ENCODE peak calls at places on chromosome 6, in ten cellular contexts. One of them, this sample, is unnamed.

GRCh38 chr6:105902401-105903031 is 183.6 kb upstream of the PRDM1 start:
- DNase-seq in stimulated activated CD4-positive, alpha-beta T cell treated with anti-CD3 and anti-CD28 coated beads, Interleukin-15, amount 100 ng/mL, for 1 hour: no peak
- DNase-seq in H54: no peak
- DNase-seq in fibroblast of gingiva: peak
- DNase-seq in heart left ventricle: no peak
- DNase-seq in NCI-H1417: peak
- DNase-seq in KBM-7: no peak
- DNase-seq in AG08396: no peak
- DNase-seq in amniotic stem cell: no peak
- DNase-seq in activated CD4-positive, alpha-beta T cell treated with anti-CD3 and anti-CD28 coated beads, Interleukin-2, amount 10 ng/mL, durations not matched to agents 7 days and 5 days: no peak
- DNase-seq in this sample: no peak

GRCh38 chr6:90003941-90004340 is 109.7 kb downstream of the GJA10 start:
- DNase-seq in fibroblast of gingiva: peak
- DNase-seq in activated CD4-positive, alpha-beta T cell treated with anti-CD3 and anti-CD28 coated beads, Interleukin-2, amount 10 ng/mL, durations not matched to agents 7 days and 5 days: no peak
- DNase-seq in heart left ventricle: no peak
- DNase-seq in amniotic stem cell: no peak
- DNase-seq in NCI-H1417: no peak
- DNase-seq in KBM-7: no peak
- DNase-seq in H54: no peak
- DNase-seq in stimulated activated CD4-positive, alpha-beta T cell treated with anti-CD3 and anti-CD28 coated beads, Interleukin-15, amount 100 ng/mL, for 1 hour: no peak
- DNase-seq in AG08396: no peak
- DNase-seq in this sample: peak

GRCh38 chr6:144582939-144583613 is 297.9 kb downstream of the UTRN start:
- DNase-seq in heart left ventricle: peak
- DNase-seq in activated CD4-positive, alpha-beta T cell treated with anti-CD3 and anti-CD28 coated beads, Interleukin-2, amount 10 ng/mL, durations not matched to agents 7 days and 5 days: peak
- DNase-seq in NCI-H1417: peak
- DNase-seq in fibroblast of gingiva: peak
- DNase-seq in amniotic stem cell: no peak
- DNase-seq in H54: no peak
- DNase-seq in stimulated activated CD4-positive, alpha-beta T cell treated with anti-CD3 and anti-CD28 coated beads, Interleukin-15, amount 100 ng/mL, for 1 hour: peak
- DNase-seq in AG08396: peak
- DNase-seq in KBM-7: peak
- DNase-seq in this sample: peak

GRCh38 chr6:141824258-141824795 is 308.4 kb upstream of the GJE1 start:
- DNase-seq in H54: no peak
- DNase-seq in fibroblast of gingiva: no peak
- DNase-seq in NCI-H1417: no peak
- DNase-seq in amniotic stem cell: no peak
- DNase-seq in activated CD4-positive, alpha-beta T cell treated with anti-CD3 and anti-CD28 coated beads, Interleukin-2, amount 10 ng/mL, durations not matched to agents 7 days and 5 days: no peak
- DNase-seq in stimulated activated CD4-positive, alpha-beta T cell treated with anti-CD3 and anti-CD28 coated beads, Interleukin-15, amount 100 ng/mL, for 1 hour: no peak
- DNase-seq in KBM-7: no peak
- DNase-seq in AG08396: no peak
- DNase-seq in heart left ventricle: no peak
- DNase-seq in this sample: peak

GRCh38 chr6:56852611-56853010 is 102.3 kb upstream of the BEND6 start:
- DNase-seq in KBM-7: no peak
- DNase-seq in AG08396: no peak
- DNase-seq in NCI-H1417: peak
- DNase-seq in stimulated activated CD4-positive, alpha-beta T cell treated with anti-CD3 and anti-CD28 coated beads, Interleukin-15, amount 100 ng/mL, for 1 hour: no peak
- DNase-seq in amniotic stem cell: no peak
- DNase-seq in fibroblast of gingiva: no peak
- DNase-seq in H54: no peak
- DNase-seq in heart left ventricle: no peak
- DNase-seq in activated CD4-positive, alpha-beta T cell treated with anti-CD3 and anti-CD28 coated beads, Interleukin-2, amount 10 ng/mL, durations not matched to agents 7 days and 5 days: no peak
- DNase-seq in this sample: no peak

GRCh38 chr6:25414168-25414567 is 135.0 kb downstream of the CARMIL1 start:
- DNase-seq in AG08396: no peak
- DNase-seq in stimulated activated CD4-positive, alpha-beta T cell treated with anti-CD3 and anti-CD28 coated beads, Interleukin-15, amount 100 ng/mL, for 1 hour: no peak
- DNase-seq in NCI-H1417: no peak
- DNase-seq in KBM-7: no peak
- DNase-seq in activated CD4-positive, alpha-beta T cell treated with anti-CD3 and anti-CD28 coated beads, Interleukin-2, amount 10 ng/mL, durations not matched to agents 7 days and 5 days: no peak
- DNase-seq in H54: no peak
- DNase-seq in heart left ventricle: no peak
- DNase-seq in fibroblast of gingiva: peak
- DNase-seq in amniotic stem cell: no peak
- DNase-seq in this sample: no peak

GRCh38 chr6:73951186-73951585 is 255.2 kb downstream of the CD109 start:
- DNase-seq in activated CD4-positive, alpha-beta T cell treated with anti-CD3 and anti-CD28 coated beads, Interleukin-2, amount 10 ng/mL, durations not matched to agents 7 days and 5 days: no peak
- DNase-seq in stimulated activated CD4-positive, alpha-beta T cell treated with anti-CD3 and anti-CD28 coated beads, Interleukin-15, amount 100 ng/mL, for 1 hour: no peak
- DNase-seq in KBM-7: no peak
- DNase-seq in H54: no peak
- DNase-seq in AG08396: no peak
- DNase-seq in heart left ventricle: no peak
- DNase-seq in fibroblast of gingiva: peak
- DNase-seq in amniotic stem cell: no peak
- DNase-seq in NCI-H1417: no peak
- DNase-seq in this sample: no peak

GRCh38 chr6:45082091-45082490 is 246.0 kb upstream of the RUNX2 start:
- DNase-seq in NCI-H1417: no peak
- DNase-seq in AG08396: no peak
- DNase-seq in activated CD4-positive, alpha-beta T cell treated with anti-CD3 and anti-CD28 coated beads, Interleukin-2, amount 10 ng/mL, durations not matched to agents 7 days and 5 days: no peak
- DNase-seq in H54: no peak
- DNase-seq in heart left ventricle: no peak
- DNase-seq in stimulated activated CD4-positive, alpha-beta T cell treated with anti-CD3 and anti-CD28 coated beads, Interleukin-15, amount 100 ng/mL, for 1 hour: no peak
- DNase-seq in KBM-7: no peak
- DNase-seq in fibroblast of gingiva: no peak
- DNase-seq in amniotic stem cell: no peak
- DNase-seq in this sample: no peak

GRCh38 chr6:5838656-5839396 is 167.9 kb downstream of the NRN1 start:
- DNase-seq in heart left ventricle: no peak
- DNase-seq in H54: no peak
- DNase-seq in NCI-H1417: no peak
- DNase-seq in fibroblast of gingiva: no peak
- DNase-seq in AG08396: no peak
- DNase-seq in activated CD4-positive, alpha-beta T cell treated with anti-CD3 and anti-CD28 coated beads, Interleukin-2, amount 10 ng/mL, durations not matched to agents 7 days and 5 days: no peak
- DNase-seq in KBM-7: no peak
- DNase-seq in amniotic stem cell: no peak
- DNase-seq in stimulated activated CD4-positive, alpha-beta T cell treated with anti-CD3 and anti-CD28 coated beads, Interleukin-15, amount 100 ng/mL, for 1 hour: no peak
- DNase-seq in this sample: no peak

GRCh38 chr6:11329841-11330765 is 97.6 kb upstream of the NEDD9 start:
- DNase-seq in activated CD4-positive, alpha-beta T cell treated with anti-CD3 and anti-CD28 coated beads, Interleukin-2, amount 10 ng/mL, durations not matched to agents 7 days and 5 days: no peak
- DNase-seq in H54: no peak
- DNase-seq in stimulated activated CD4-positive, alpha-beta T cell treated with anti-CD3 and anti-CD28 coated beads, Interleukin-15, amount 100 ng/mL, for 1 hour: no peak
- DNase-seq in NCI-H1417: no peak
- DNase-seq in AG08396: no peak
- DNase-seq in fibroblast of gingiva: no peak
- DNase-seq in KBM-7: peak
- DNase-seq in heart left ventricle: no peak
- DNase-seq in amniotic stem cell: no peak
- DNase-seq in this sample: no peak

GRCh38 chr6:85291326-85291725 is 158.6 kb upstream of the NT5E start:
- DNase-seq in stimulated activated CD4-positive, alpha-beta T cell treated with anti-CD3 and anti-CD28 coated beads, Interleukin-15, amount 100 ng/mL, for 1 hour: no peak
- DNase-seq in AG08396: no peak
- DNase-seq in fibroblast of gingiva: no peak
- DNase-seq in activated CD4-positive, alpha-beta T cell treated with anti-CD3 and anti-CD28 coated beads, Interleukin-2, amount 10 ng/mL, durations not matched to agents 7 days and 5 days: no peak
- DNase-seq in heart left ventricle: no peak
- DNase-seq in H54: no peak
- DNase-seq in KBM-7: no peak
- DNase-seq in amniotic stem cell: no peak
- DNase-seq in NCI-H1417: no peak
- DNase-seq in this sample: no peak

GRCh38 chr6:103183831-103184411 is 1675.8 kb downstream of the HACE1 start:
- DNase-seq in stimulated activated CD4-positive, alpha-beta T cell treated with anti-CD3 and anti-CD28 coated beads, Interleukin-15, amount 100 ng/mL, for 1 hour: no peak
- DNase-seq in NCI-H1417: no peak
- DNase-seq in heart left ventricle: no peak
- DNase-seq in fibroblast of gingiva: no peak
- DNase-seq in amniotic stem cell: no peak
- DNase-seq in AG08396: no peak
- DNase-seq in H54: no peak
- DNase-seq in KBM-7: no peak
- DNase-seq in activated CD4-positive, alpha-beta T cell treated with anti-CD3 and anti-CD28 coated beads, Interleukin-2, amount 10 ng/mL, durations not matched to agents 7 days and 5 days: no peak
- DNase-seq in this sample: no peak

GRCh38 chr6:146419576-146419975 is 124.1 kb upstream of the RAB32 start:
- DNase-seq in amniotic stem cell: no peak
- DNase-seq in fibroblast of gingiva: no peak
- DNase-seq in activated CD4-positive, alpha-beta T cell treated with anti-CD3 and anti-CD28 coated beads, Interleukin-2, amount 10 ng/mL, durations not matched to agents 7 days and 5 days: no peak
- DNase-seq in NCI-H1417: no peak
- DNase-seq in heart left ventricle: no peak
- DNase-seq in stimulated activated CD4-positive, alpha-beta T cell treated with anti-CD3 and anti-CD28 coated beads, Interleukin-15, amount 100 ng/mL, for 1 hour: no peak
- DNase-seq in AG08396: no peak
- DNase-seq in KBM-7: no peak
- DNase-seq in H54: no peak
- DNase-seq in this sample: no peak

GRCh38 chr6:10210052-10210451 is 204.8 kb downstream of the TFAP2A start:
- DNase-seq in heart left ventricle: no peak
- DNase-seq in stimulated activated CD4-positive, alpha-beta T cell treated with anti-CD3 and anti-CD28 coated beads, Interleukin-15, amount 100 ng/mL, for 1 hour: no peak
- DNase-seq in NCI-H1417: no peak
- DNase-seq in H54: peak
- DNase-seq in AG08396: no peak
- DNase-seq in activated CD4-positive, alpha-beta T cell treated with anti-CD3 and anti-CD28 coated beads, Interleukin-2, amount 10 ng/mL, durations not matched to agents 7 days and 5 days: no peak
- DNase-seq in fibroblast of gingiva: no peak
- DNase-seq in KBM-7: no peak
- DNase-seq in amniotic stem cell: peak
- DNase-seq in this sample: peak

GRCh38 chr6:140485740-140486467 is 1111.5 kb upstream of the CITED2 start:
- DNase-seq in amniotic stem cell: peak
- DNase-seq in heart left ventricle: peak
- DNase-seq in fibroblast of gingiva: peak
- DNase-seq in AG08396: peak
- DNase-seq in activated CD4-positive, alpha-beta T cell treated with anti-CD3 and anti-CD28 coated beads, Interleukin-2, amount 10 ng/mL, durations not matched to agents 7 days and 5 days: no peak
- DNase-seq in NCI-H1417: peak
- DNase-seq in stimulated activated CD4-positive, alpha-beta T cell treated with anti-CD3 and anti-CD28 coated beads, Interleukin-15, amount 100 ng/mL, for 1 hour: no peak
- DNase-seq in KBM-7: peak
- DNase-seq in H54: peak
- DNase-seq in this sample: peak

GRCh38 chr6:170203212-170203611 is 87.7 kb downstream of the DLL1 start:
- DNase-seq in amniotic stem cell: no peak
- DNase-seq in heart left ventricle: no peak
- DNase-seq in AG08396: no peak
- DNase-seq in stimulated activated CD4-positive, alpha-beta T cell treated with anti-CD3 and anti-CD28 coated beads, Interleukin-15, amount 100 ng/mL, for 1 hour: peak
- DNase-seq in NCI-H1417: no peak
- DNase-seq in fibroblast of gingiva: no peak
- DNase-seq in KBM-7: no peak
- DNase-seq in activated CD4-positive, alpha-beta T cell treated with anti-CD3 and anti-CD28 coated beads, Interleukin-2, amount 10 ng/mL, durations not matched to agents 7 days and 5 days: peak
- DNase-seq in H54: no peak
- DNase-seq in this sample: no peak

GRCh38 chr6:1325471-1326309 is 13.8 kb downstream of the FOXQ1 start:
- DNase-seq in NCI-H1417: no peak
- DNase-seq in H54: no peak
- DNase-seq in KBM-7: no peak
- DNase-seq in AG08396: peak
- DNase-seq in activated CD4-positive, alpha-beta T cell treated with anti-CD3 and anti-CD28 coated beads, Interleukin-2, amount 10 ng/mL, durations not matched to agents 7 days and 5 days: no peak
- DNase-seq in amniotic stem cell: peak
- DNase-seq in stimulated activated CD4-positive, alpha-beta T cell treated with anti-CD3 and anti-CD28 coated beads, Interleukin-15, amount 100 ng/mL, for 1 hour: no peak
- DNase-seq in fibroblast of gingiva: peak
- DNase-seq in heart left ventricle: no peak
- DNase-seq in this sample: peak

GRCh38 chr6:148829415-148830101 is 82.7 kb downstream of the UST start:
- DNase-seq in amniotic stem cell: no peak
- DNase-seq in AG08396: no peak
- DNase-seq in activated CD4-positive, alpha-beta T cell treated with anti-CD3 and anti-CD28 coated beads, Interleukin-2, amount 10 ng/mL, durations not matched to agents 7 days and 5 days: no peak
- DNase-seq in KBM-7: no peak
- DNase-seq in fibroblast of gingiva: no peak
- DNase-seq in NCI-H1417: no peak
- DNase-seq in H54: no peak
- DNase-seq in stimulated activated CD4-positive, alpha-beta T cell treated with anti-CD3 and anti-CD28 coated beads, Interleukin-15, amount 100 ng/mL, for 1 hour: no peak
- DNase-seq in heart left ventricle: no peak
- DNase-seq in this sample: no peak

GRCh38 chr6:7647504-7647903 is 57.5 kb downstream of the SNRNP48 start:
- DNase-seq in heart left ventricle: no peak
- DNase-seq in H54: no peak
- DNase-seq in KBM-7: peak
- DNase-seq in stimulated activated CD4-positive, alpha-beta T cell treated with anti-CD3 and anti-CD28 coated beads, Interleukin-15, amount 100 ng/mL, for 1 hour: no peak
- DNase-seq in NCI-H1417: no peak
- DNase-seq in AG08396: no peak
- DNase-seq in fibroblast of gingiva: no peak
- DNase-seq in activated CD4-positive, alpha-beta T cell treated with anti-CD3 and anti-CD28 coated beads, Interleukin-2, amount 10 ng/mL, durations not matched to agents 7 days and 5 days: peak
- DNase-seq in amniotic stem cell: no peak
- DNase-seq in this sample: no peak

GRCh38 chr6:90008189-90008907 is 114.1 kb downstream of the GJA10 start:
- DNase-seq in AG08396: no peak
- DNase-seq in activated CD4-positive, alpha-beta T cell treated with anti-CD3 and anti-CD28 coated beads, Interleukin-2, amount 10 ng/mL, durations not matched to agents 7 days and 5 days: no peak
- DNase-seq in heart left ventricle: no peak
- DNase-seq in amniotic stem cell: no peak
- DNase-seq in NCI-H1417: no peak
- DNase-seq in stimulated activated CD4-positive, alpha-beta T cell treated with anti-CD3 and anti-CD28 coated beads, Interleukin-15, amount 100 ng/mL, for 1 hour: no peak
- DNase-seq in H54: no peak
- DNase-seq in KBM-7: no peak
- DNase-seq in fibroblast of gingiva: no peak
- DNase-seq in this sample: no peak

GRCh38 chr6:145042559-145042958 is 692.8 kb downstream of the EPM2A start:
- DNase-seq in stimulated activated CD4-positive, alpha-beta T cell treated with anti-CD3 and anti-CD28 coated beads, Interleukin-15, amount 100 ng/mL, for 1 hour: no peak
- DNase-seq in H54: no peak
- DNase-seq in heart left ventricle: no peak
- DNase-seq in AG08396: no peak
- DNase-seq in NCI-H1417: no peak
- DNase-seq in KBM-7: no peak
- DNase-seq in amniotic stem cell: no peak
- DNase-seq in fibroblast of gingiva: no peak
- DNase-seq in activated CD4-positive, alpha-beta T cell treated with anti-CD3 and anti-CD28 coated beads, Interleukin-2, amount 10 ng/mL, durations not matched to agents 7 days and 5 days: no peak
- DNase-seq in this sample: no peak

GRCh38 chr6:43912598-43913387 is 142.8 kb downstream of the VEGFA start:
- DNase-seq in stimulated activated CD4-positive, alpha-beta T cell treated with anti-CD3 and anti-CD28 coated beads, Interleukin-15, amount 100 ng/mL, for 1 hour: no peak
- DNase-seq in fibroblast of gingiva: no peak
- DNase-seq in heart left ventricle: no peak
- DNase-seq in KBM-7: no peak
- DNase-seq in NCI-H1417: no peak
- DNase-seq in activated CD4-positive, alpha-beta T cell treated with anti-CD3 and anti-CD28 coated beads, Interleukin-2, amount 10 ng/mL, durations not matched to agents 7 days and 5 days: no peak
- DNase-seq in amniotic stem cell: no peak
- DNase-seq in H54: no peak
- DNase-seq in AG08396: no peak
- DNase-seq in this sample: no peak

GRCh38 chr6:29528300-29528931 is 31.1 kb downstream of the UBD start:
- DNase-seq in amniotic stem cell: no peak
- DNase-seq in activated CD4-positive, alpha-beta T cell treated with anti-CD3 and anti-CD28 coated beads, Interleukin-2, amount 10 ng/mL, durations not matched to agents 7 days and 5 days: no peak
- DNase-seq in fibroblast of gingiva: no peak
- DNase-seq in H54: no peak
- DNase-seq in KBM-7: no peak
- DNase-seq in AG08396: no peak
- DNase-seq in NCI-H1417: no peak
- DNase-seq in heart left ventricle: no peak
- DNase-seq in stimulated activated CD4-positive, alpha-beta T cell treated with anti-CD3 and anti-CD28 coated beads, Interleukin-15, amount 100 ng/mL, for 1 hour: no peak
- DNase-seq in this sample: no peak

GRCh38 chr6:167796668-167797031 is 30.1 kb upstream of the AFDN start:
- DNase-seq in KBM-7: no peak
- DNase-seq in heart left ventricle: no peak
- DNase-seq in H54: no peak
- DNase-seq in activated CD4-positive, alpha-beta T cell treated with anti-CD3 and anti-CD28 coated beads, Interleukin-2, amount 10 ng/mL, durations not matched to agents 7 days and 5 days: no peak
- DNase-seq in NCI-H1417: peak
- DNase-seq in fibroblast of gingiva: no peak
- DNase-seq in stimulated activated CD4-positive, alpha-beta T cell treated with anti-CD3 and anti-CD28 coated beads, Interleukin-15, amount 100 ng/mL, for 1 hour: no peak
- DNase-seq in AG08396: no peak
- DNase-seq in amniotic stem cell: no peak
- DNase-seq in this sample: no peak

GRCh38 chr6:163418273-163419029 is 3.9 kb downstream of the QKI start:
- DNase-seq in H54: no peak
- DNase-seq in fibroblast of gingiva: no peak
- DNase-seq in NCI-H1417: no peak
- DNase-seq in heart left ventricle: no peak
- DNase-seq in AG08396: no peak
- DNase-seq in KBM-7: no peak
- DNase-seq in stimulated activated CD4-positive, alpha-beta T cell treated with anti-CD3 and anti-CD28 coated beads, Interleukin-15, amount 100 ng/mL, for 1 hour: no peak
- DNase-seq in activated CD4-positive, alpha-beta T cell treated with anti-CD3 and anti-CD28 coated beads, Interleukin-2, amount 10 ng/mL, durations not matched to agents 7 days and 5 days: no peak
- DNase-seq in amniotic stem cell: no peak
- DNase-seq in this sample: peak

GRCh38 chr6:158567871-158568401 is 8.0 kb downstream of the TMEM181 start:
- DNase-seq in AG08396: no peak
- DNase-seq in H54: no peak
- DNase-seq in KBM-7: no peak
- DNase-seq in heart left ventricle: no peak
- DNase-seq in fibroblast of gingiva: no peak
- DNase-seq in stimulated activated CD4-positive, alpha-beta T cell treated with anti-CD3 and anti-CD28 coated beads, Interleukin-15, amount 100 ng/mL, for 1 hour: no peak
- DNase-seq in NCI-H1417: no peak
- DNase-seq in amniotic stem cell: no peak
- DNase-seq in activated CD4-positive, alpha-beta T cell treated with anti-CD3 and anti-CD28 coated beads, Interleukin-2, amount 10 ng/mL, durations not matched to agents 7 days and 5 days: peak
- DNase-seq in this sample: no peak

GRCh38 chr6:113595921-113596376 is 261.2 kb upstream of the MARCKS start:
- DNase-seq in activated CD4-positive, alpha-beta T cell treated with anti-CD3 and anti-CD28 coated beads, Interleukin-2, amount 10 ng/mL, durations not matched to agents 7 days and 5 days: no peak
- DNase-seq in KBM-7: no peak
- DNase-seq in stimulated activated CD4-positive, alpha-beta T cell treated with anti-CD3 and anti-CD28 coated beads, Interleukin-15, amount 100 ng/mL, for 1 hour: no peak
- DNase-seq in fibroblast of gingiva: peak
- DNase-seq in AG08396: no peak
- DNase-seq in H54: no peak
- DNase-seq in heart left ventricle: peak
- DNase-seq in amniotic stem cell: no peak
- DNase-seq in NCI-H1417: no peak
- DNase-seq in this sample: peak

GRCh38 chr6:137016366-137016765 is 28.4 kb downstream of the IL20RA start:
- DNase-seq in H54: no peak
- DNase-seq in heart left ventricle: no peak
- DNase-seq in NCI-H1417: peak
- DNase-seq in stimulated activated CD4-positive, alpha-beta T cell treated with anti-CD3 and anti-CD28 coated beads, Interleukin-15, amount 100 ng/mL, for 1 hour: no peak
- DNase-seq in amniotic stem cell: no peak
- DNase-seq in fibroblast of gingiva: no peak
- DNase-seq in KBM-7: no peak
- DNase-seq in AG08396: no peak
- DNase-seq in activated CD4-positive, alpha-beta T cell treated with anti-CD3 and anti-CD28 coated beads, Interleukin-2, amount 10 ng/mL, durations not matched to agents 7 days and 5 days: no peak
- DNase-seq in this sample: peak